ENCODE peak calls at places on chromosomes 16 and 17, in eight cellular contexts. A is stimulated activated naive CD8-positive, alpha-beta T cell treated with anti-CD3 and anti-CD28 coated beads, Interleukin-15, amount 100 ng/mL, for 72 hours; P is sigmoid colon; M is CD8-positive, alpha-beta memory T cell; F is hippocampal formation; Q is sciatic nerve; T is DND-41; W is fibroblast of mammary gland. D is an unnamed sample.

GRCh38 chr17:4858880-4859260 is 25.7 kb downstream of the MINK1 start:
- DNase-seq in A (no peak), P (peak; percentile 81), M (no peak), F (no peak), Q (no peak), T (no peak), W (no peak), D (no peak)

GRCh38 chr17:5078106-5079028 is at the start of gene ZFP3:
- DNase-seq in A (peak; percentile 81), P (peak; percentile 91), M (peak; percentile 49), F (peak; percentile 82), Q (peak; percentile 86), T (peak; percentile 49), W (peak; percentile 80), D (peak; percentile 73)

GRCh38 chr16:56558024-56558747 is 6.7 kb upstream of the MT4 start:
- DNase-seq in A (no peak), P (no peak), M (no peak), F (peak; percentile 53), Q (no peak), T (no peak), W (peak; percentile 78), D (peak; percentile 76)

GRCh38 chr16:81873843-81874752 is 95.0 kb downstream of the PLCG2 start:
- DNase-seq in A (peak; percentile 38), P (no peak), M (peak; percentile 48), F (no peak), Q (peak; percentile 66), T (peak; percentile 57), W (peak; percentile 43), D (no peak)

GRCh38 chr17:39271546-39271945 is 45.8 kb upstream of the STAC2 start:
- DNase-seq in A (no peak), P (no peak), M (no peak), F (no peak), Q (no peak), T (no peak), W (peak; percentile 30), D (no peak)

GRCh38 chr17:4785311-4786110 is 653 bp downstream of the VMO1 start:
- DNase-seq in A (peak; percentile 21), P (no peak), M (no peak), F (no peak), Q (no peak), T (no peak), W (no peak), D (no peak)

GRCh38 chr17:76376318-76377133 is 7.9 kb upstream of the SPHK1 start:
- DNase-seq in A (no peak), P (no peak), M (no peak), F (no peak), Q (no peak), T (no peak), W (no peak), D (no peak)

GRCh38 chr17:27109346-27109745 is 184.6 kb upstream of the WSB1 start:
- DNase-seq in A (no peak), P (no peak), M (no peak), F (no peak), Q (no peak), T (no peak), W (no peak), D (no peak)

GRCh38 chr17:4582101-4582501 is 2.2 kb upstream of the SMTNL2 start:
- DNase-seq in A (no peak), P (no peak), M (no peak), F (no peak), Q (no peak), T (no peak), W (no peak), D (no peak)

GRCh38 chr16:21224800-21225199 is 8.7 kb upstream of the ANKS4B start:
- DNase-seq in A (peak; percentile 21), P (no peak), M (no peak), F (no peak), Q (no peak), T (peak; percentile 9), W (no peak), D (no peak)

GRCh38 chr17:66983414-66984021 is 19.0 kb downstream of the CACNG4 start:
- DNase-seq in A (no peak), P (no peak), M (no peak), F (no peak), Q (no peak), T (no peak), W (no peak), D (no peak)

GRCh38 chr17:416293-417206 is 63.9 kb upstream of the RPH3AL start:
- DNase-seq in A (peak; percentile 60), P (no peak), M (no peak), F (no peak), Q (no peak), T (peak; percentile 24), W (no peak), D (no peak)

D was measured in NCI-H1092.